ENCODE peak calls at places on chromosomes 4 and X, in six cellular contexts. V is kidney, M is neural progenitor cell, D is mammary epithelial cell, Z is NT2/D1, P is GM23248. U is an unnamed sample. For H3K4me1, the result is how much of the 10 kb centered on the place peaks cover.

GRCh38 chr4:174377613-174378012 is 93.9 kb downstream of the CEP44 start:
- DNase-seq in V (no peak), M (no peak), D (peak), Z (no peak), P (peak), U (peak)

GRCh38 chr4:3388461-3389185 is 53.1 kb upstream of the HGFAC start:
- DNase-seq in V (no peak), M (no peak), D (peak), Z (no peak), P (peak), U (peak)

GRCh38 chr4:82248903-82249632 is 124.7 kb downstream of the HNRNPD start:
- DNase-seq in V (no peak), M (no peak), D (no peak), Z (no peak), P (no peak), U (no peak)

GRCh38 chrX:16839224-16839851 is 30.8 kb downstream of the RBBP7 start:
- DNase-seq in V (no peak), M (peak), D (no peak), Z (no peak), P (no peak), U (no peak)

GRCh38 chrX:130878350-130879341 is 24.4 kb downstream of the ENOX2 start:
- DNase-seq in V (peak), M (no peak), D (peak), Z (no peak), P (peak), U (peak)

GRCh38 chrX:15242899-15243555 is 26.9 kb downstream of the ASB9 start:
- DNase-seq in V (no peak), M (peak), D (peak), Z (peak), P (peak), U (peak)

GRCh38 chr4:185716008-185716976 is 95.7 kb downstream of the SORBS2 start:
- DNase-seq in V (peak), M (no peak), D (no peak), Z (no peak), P (no peak), U (no peak)

GRCh38 chr4:118975487-118976192 is 87.0 kb downstream of the SYNPO2 start:
- DNase-seq in V (no peak), M (no peak), D (no peak), Z (no peak), P (no peak), U (no peak)

GRCh38 chrX:155718964-155719586 is 106.3 kb upstream of the TMLHE start:
- DNase-seq in V (no peak), M (no peak), D (peak), Z (no peak), P (peak), U (peak)

GRCh38 chr4:34486964-34487363 is 1757.3 kb downstream of the ARAP2 start:
- DNase-seq in V (no peak), M (no peak), D (no peak), Z (no peak), P (no peak), U (no peak)

GRCh38 chrX:5876984-5877655 is 351.5 kb downstream of the NLGN4X start:
- DNase-seq in V (no peak), M (peak), D (peak), Z (peak), P (peak), U (no peak)

GRCh38 chr4:40990202-40990898 is 224.0 kb downstream of the APBB2 start:
- DNase-seq in V (no peak), M (no peak), D (peak), Z (no peak), P (peak), U (peak)

GRCh38 chr4:176377705-176378302 is 58.0 kb downstream of the SPCS3 start:
- DNase-seq in V (no peak), M (no peak), D (peak), Z (no peak), P (peak), U (peak)
- H3K9ac ChIP-seq in V (no peak), M (no peak), D (no peak), Z (no peak), P (no peak), U (no peak)

GRCh38 chr4:159291176-159291575 is 188.3 kb downstream of the RAPGEF2 start:
- DNase-seq in V (no peak), M (no peak), D (no peak), Z (no peak), P (no peak), U (no peak)
- H3K4me1 ChIP-seq in V (under half), M (under half), D (under half), Z (under half), P (half or more), U (under half)

GRCh38 chr4:7307391-7308099 is 115.2 kb downstream of the SORCS2 start:
- DNase-seq in V (peak), M (no peak), D (no peak), Z (no peak), P (no peak), U (no peak)
- H3K9ac ChIP-seq in V (no peak), M (no peak), D (no peak), Z (no peak), P (no peak), U (no peak)

GRCh38 chr4:8202526-8203375 is 3.7 kb downstream of the SH3TC1 start:
- DNase-seq in V (no peak), M (no peak), D (no peak), Z (no peak), P (no peak), U (no peak)
- H3K4me1 ChIP-seq in V (half or more), M (under half), D (half or more), Z (under half), P (under half), U (under half)

GRCh38 chrX:21374994-21375794 is 976 bp downstream of the CNKSR2 start:
- DNase-seq in V (peak), M (peak), D (no peak), Z (no peak), P (no peak), U (no peak)

GRCh38 chrX:21373637-21374162 is 518 bp upstream of the CNKSR2 start:
- DNase-seq in V (peak), M (peak), D (no peak), Z (no peak), P (peak), U (no peak)

GRCh38 chrX:21373001-21373400 is 1.2 kb upstream of the CNKSR2 start:
- DNase-seq in V (no peak), M (no peak), D (no peak), Z (no peak), P (no peak), U (no peak)

GRCh38 chrX:21375795-21376069 is 1.5 kb downstream of the CNKSR2 start:
- DNase-seq in V (no peak), M (peak), D (no peak), Z (no peak), P (no peak), U (no peak)

DNA sequence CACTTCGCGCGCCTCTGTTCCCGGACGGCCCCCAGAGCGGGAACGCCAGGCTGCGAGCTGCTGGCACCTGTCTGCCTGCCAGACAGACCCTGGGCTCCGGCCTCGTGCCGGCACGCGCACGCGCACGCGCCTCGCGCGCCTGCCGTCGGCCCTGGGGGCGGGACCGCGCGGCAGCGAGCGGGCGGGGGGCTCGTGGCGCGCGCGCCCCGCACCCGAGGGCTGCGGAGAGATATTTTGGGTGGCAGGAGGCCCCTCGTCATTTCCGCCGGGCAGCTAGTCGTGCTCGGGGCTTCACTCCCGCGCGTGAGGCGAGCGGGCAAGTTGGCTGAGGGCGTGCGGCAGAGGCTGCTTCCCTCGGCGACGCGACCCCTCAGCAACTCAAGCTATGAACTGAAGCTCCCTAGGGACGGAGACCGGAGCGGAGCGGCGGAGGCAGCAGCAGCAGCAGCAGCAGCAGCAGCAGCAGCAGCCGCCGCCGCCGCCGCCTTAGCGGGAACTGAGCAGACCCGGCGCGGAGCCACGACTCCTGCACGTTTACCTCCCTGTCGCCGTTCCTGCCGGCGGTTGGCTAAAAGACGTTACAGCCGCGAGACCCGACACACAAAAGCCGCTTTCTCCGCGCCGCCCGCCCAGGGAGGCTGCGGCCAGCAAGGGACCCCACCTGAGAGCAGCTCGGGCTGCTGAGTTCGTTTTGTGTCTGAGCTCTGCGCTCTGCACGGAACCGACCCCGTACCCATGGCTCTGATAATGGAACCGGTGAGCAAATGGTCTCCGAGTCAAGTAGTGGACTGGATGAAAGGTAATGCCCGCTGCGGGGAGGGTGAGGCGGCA is at the start of gene CNKSR2:
- DNase-seq in V (peak), M (peak), D (peak), Z (peak), P (peak), U (peak)
- H3K9ac ChIP-seq in V (no peak), M (peak), D (peak), Z (peak), P (no peak), U (peak)

U was measured in adipocyte.